ENCODE peak calls at places on chromosomes 5 and 9, in nine cellular contexts. B, U, F, K, V, L, O, N and H are unnamed samples.

GRCh38 chr5:134438641-134439621 is 27.2 kb upstream of the CDKN2AIPNL start:
- DNase-seq in B (no peak), O (peak; percentile 71), K (peak; percentile 98), V (peak; percentile 49), L (peak; percentile 79), U (peak; percentile 3), F (peak; percentile 75), N (no peak), H (no peak)

GRCh38 chr5:167415779-167416761 is 875.4 kb upstream of the WWC1 start:
- DNase-seq in L (no peak), F (no peak), K (no peak), V (no peak), B (no peak), U (no peak), O (no peak), N (no peak), H (no peak)

GRCh38 chr5:156096259-156096658 is 230.7 kb upstream of the SGCD start:
- DNase-seq in K (peak; percentile 51), L (no peak), N (no peak), O (no peak), F (no peak), B (no peak), U (no peak), V (no peak), H (no peak)

GRCh38 chr9:6354072-6354686 is 26.0 kb downstream of the TPD52L3 start:
- DNase-seq in L (peak; percentile 20), N (no peak), U (peak; percentile 43), K (peak; percentile 80), V (no peak), F (no peak), O (peak; percentile 72), B (no peak), H (peak; percentile 69)

GRCh38 chr5:75651575-75651974 is 40.3 kb downstream of the ANKDD1B start:
- DNase-seq in V (no peak), B (no peak), K (no peak), U (no peak), O (no peak), L (no peak), N (no peak), F (no peak), H (no peak)

GRCh38 chr5:133294380-133294779 is 242.6 kb downstream of the HSPA4 start:
- DNase-seq in K (no peak), B (no peak), V (no peak), F (no peak), O (peak; percentile 29), U (no peak), L (no peak), N (no peak), H (peak; percentile 48)

GRCh38 chr5:180323929-180324632 is 29.1 kb downstream of the GFPT2 start:
- DNase-seq in B (no peak), U (peak; percentile 57), O (no peak), F (no peak), K (peak; percentile 79), V (no peak), L (no peak), N (no peak), H (no peak)

GRCh38 chr5:143920772-143921171 is 108.8 kb downstream of the HMHB1 start:
- DNase-seq in V (no peak), F (no peak), U (no peak), B (no peak), K (peak; percentile 91), L (no peak), N (no peak), O (no peak), H (no peak)

GRCh38 chr5:112757468-112758208 is 20.0 kb downstream of the APC start:
- DNase-seq in F (no peak), O (peak; percentile 47), L (no peak), K (peak; percentile 74), V (no peak), B (no peak), U (peak; percentile 85), N (no peak), H (peak; percentile 52)

GRCh38 chr5:143008809-143009521 is 238.8 kb downstream of the ARHGAP26 start:
- DNase-seq in L (no peak), N (peak; percentile 61), O (no peak), K (peak; percentile 100), V (no peak), F (peak; percentile 39), U (no peak), B (peak; percentile 73), H (peak; percentile 15)